ENCODE peak calls at places on chromosomes 12 and 14, in nine cellular contexts. F is gastrocnemius medialis, Q is tibial nerve, S is IMR-90, Y is tibial artery, C is lower lobe of right lung, E is heart left ventricle, U is left ventricle myocardium inferior, H is esophagus squamous epithelium. R is an unnamed sample.
A peak's percentile ranks its signal among the peaks of the same experiment; 100 is the strongest.

GRCh38 chr14:63011609-63012008 is 33.6 kb downstream of the KCNH5 start:
- DNase-seq in H (no peak), E (no peak), S (peak; percentile 6), U (no peak), Q (no peak), F (no peak), Y (no peak), C (no peak), R (no peak)

GRCh38 chr12:105257321-105257728 is 21.4 kb upstream of the APPL2 start:
- DNase-seq in C (no peak), E (no peak), F (no peak), U (no peak), H (no peak), Y (peak; percentile 22), Q (no peak), S (peak; percentile 90), R (no peak)

GRCh38 chr12:29552324-29552927 is 54.9 kb upstream of the OVCH1 start:
- DNase-seq in Q (peak; percentile 41), F (peak; percentile 23), U (peak; percentile 62), C (peak; percentile 55), E (peak; percentile 76), Y (peak; percentile 51), H (no peak), S (peak; percentile 61), R (peak; percentile 57)

GRCh38 chr14:35897616-35898111 is 71.5 kb downstream of the BRMS1L start:
- DNase-seq in H (no peak), Y (no peak), E (no peak), F (no peak), C (no peak), U (no peak), Q (no peak), S (no peak), R (no peak)

GRCh38 chr14:74290415-74290814 is 12.3 kb downstream of the ABCD4 start:
- DNase-seq in C (no peak), E (no peak), Y (no peak), F (no peak), Q (no peak), H (no peak), S (peak; percentile 19), U (no peak), R (no peak)

GRCh38 chr12:124694846-124695497 is 127.6 kb upstream of the NCOR2 start:
- DNase-seq in Q (peak; percentile 39), C (no peak), H (no peak), E (peak; percentile 75), Y (no peak), F (no peak), S (peak; percentile 91), U (peak; percentile 69), R (no peak)

GRCh38 chr14:61562321-61563161 is 132.8 kb upstream of the HIF1A start:
- DNase-seq in C (no peak), Y (no peak), H (no peak), U (no peak), S (peak; percentile 100), E (no peak), Q (no peak), F (no peak), R (no peak)

GRCh38 chr12:19168634-19169033 is 39.1 kb downstream of the PLEKHA5 start:
- DNase-seq in F (no peak), H (no peak), C (no peak), U (no peak), Y (no peak), Q (no peak), E (no peak), S (no peak), R (no peak)

GRCh38 chr14:89576132-89576923 is 159.3 kb upstream of the FOXN3 start:
- DNase-seq in U (no peak), H (no peak), Y (no peak), F (no peak), S (peak; percentile 7), E (no peak), C (no peak), Q (no peak), R (no peak)

GRCh38 chr12:132174703-132175490 is 30.6 kb downstream of the NOC4L start:
- DNase-seq in Y (no peak), U (no peak), E (no peak), H (no peak), S (no peak), F (no peak), Q (no peak), C (no peak), R (no peak)

GRCh38 chr14:24880689-24881088 is 169.3 kb downstream of the STXBP6 start:
- DNase-seq in U (no peak), C (no peak), E (no peak), Q (no peak), H (no peak), Y (no peak), F (no peak), S (peak; percentile 20), R (no peak)
- H3K4me1 ChIP-seq in U (peaks cover 82% of the 10 kb centered on the region), C (peaks cover 17% of the 10 kb centered on the region), E (peaks cover 34% of the 10 kb centered on the region), Q (peaks cover 9% of the 10 kb centered on the region), H (no peaks in the 10 kb centered on the region), Y (peaks cover 19% of the 10 kb centered on the region), F (no peaks in the 10 kb centered on the region), S (peaks cover 3% of the 10 kb centered on the region), R (peaks cover 16% of the 10 kb centered on the region)

DNA sequence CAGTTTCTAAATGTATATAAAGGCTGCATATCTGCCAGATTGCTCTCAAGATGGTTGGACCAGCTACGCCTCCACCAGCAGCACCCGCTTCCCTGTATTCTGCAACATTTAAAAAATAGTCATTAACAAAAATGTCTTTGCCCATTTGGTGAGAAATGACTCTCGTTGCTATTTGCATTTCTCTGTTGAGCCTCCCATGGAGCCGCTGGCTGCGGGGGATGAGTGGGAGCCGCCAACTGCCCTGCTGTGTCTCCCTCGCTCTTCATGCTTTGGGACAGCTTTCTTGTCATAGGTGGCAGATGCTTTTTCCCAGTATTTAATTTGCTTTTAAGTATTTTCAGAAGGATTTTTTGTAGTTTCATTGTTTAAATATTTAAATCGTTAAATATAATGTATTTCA is 54.8 kb downstream of the DYNC1H1 start:
- DNase-seq in E (no peak), Y (no peak), C (no peak), U (no peak), S (no peak), F (no peak), Q (no peak), H (no peak), R (no peak)
- H3K36me3 ChIP-seq in E (peaks cover 100% of the 10 kb centered on the region), Y (peaks cover 100% of the 10 kb centered on the region), C (peaks cover 100% of the 10 kb centered on the region), U (peaks cover 100% of the 10 kb centered on the region), S (peaks cover 87% of the 10 kb centered on the region), F (peaks cover 98% of the 10 kb centered on the region), Q (peaks cover 100% of the 10 kb centered on the region), H (peaks cover 66% of the 10 kb centered on the region), R (peaks cover 6% of the 10 kb centered on the region)

GRCh38 chr12:10368206-10369171 is 21.4 kb downstream of the KLRK1 start:
- DNase-seq in H (no peak), Q (no peak), F (no peak), U (no peak), E (no peak), C (no peak), Y (no peak), S (no peak), R (no peak)

GRCh38 chr12:10365716-10366433 is 24.0 kb downstream of the KLRK1 start:
- DNase-seq in E (no peak), Y (no peak), C (no peak), S (peak; percentile 33), U (no peak), F (no peak), H (no peak), Q (no peak), R (no peak)

GRCh38 chr12:10363922-10364838 is 25.7 kb downstream of the KLRK1 start:
- DNase-seq in S (peak; percentile 41), C (no peak), F (peak; percentile 16), Q (peak; percentile 57), U (peak; percentile 26), H (no peak), Y (peak; percentile 42), E (peak; percentile 31), R (peak; percentile 51)

GRCh38 chr12:10364839-10365681 is 24.8 kb downstream of the KLRK1 start:
- DNase-seq in S (peak; percentile 84), U (peak; percentile 28), Y (peak; percentile 49), C (peak; percentile 52), Q (peak; percentile 71), F (peak; percentile 30), E (peak; percentile 72), H (peak; percentile 7), R (peak; percentile 76)

GRCh38 chr12:10366875-10367274 is 23.0 kb downstream of the KLRK1 start:
- DNase-seq in E (no peak), F (no peak), C (no peak), S (no peak), H (no peak), Y (no peak), Q (no peak), U (no peak), R (no peak)
- TF ChIP-seq CTCF in E (no peak), F (no peak), C (no peak), S (peak; percentile 47), H (peak; percentile 12), Y (no peak), Q (peak; percentile 10), U (no peak), R (no peak)

GRCh38 chr12:108722463-108722862 is 8.9 kb downstream of the CORO1C start:
- DNase-seq in C (no peak), H (no peak), E (no peak), Y (no peak), U (no peak), F (no peak), Q (no peak), S (no peak), R (no peak)
- H3K4me1 ChIP-seq in C (peaks cover 86% of the 10 kb centered on the region), H (peaks cover 22% of the 10 kb centered on the region), E (peaks cover 69% of the 10 kb centered on the region), Y (peaks cover 100% of the 10 kb centered on the region), U (peaks cover 94% of the 10 kb centered on the region), F (peaks cover 86% of the 10 kb centered on the region), Q (peaks cover 58% of the 10 kb centered on the region), S (peaks cover 37% of the 10 kb centered on the region), R (peaks cover 47% of the 10 kb centered on the region)

R was measured in left lung.